ENCODE peak calls at places on chromosomes 12 and 14, in six cellular contexts. Y is sigmoid colon, Z is psoas muscle, L is astrocyte of the spinal cord, R is dorsolateral prefrontal cortex, H is ovary. C is an unnamed sample.

GRCh38 chr12:105617141-105617540 is 286.6 kb downstream of the C12orf75 start:
- DNase-seq in Y (no peak), H (no peak), L (no peak), Z (no peak), R (no peak), C (no peak)

GRCh38 chr14:50666772-50667490 is 1.2 kb downstream of the SAV1 start:
- DNase-seq in H (peak; percentile 65), L (peak; percentile 67), Z (no peak), Y (peak; percentile 78), R (no peak), C (peak; percentile 77)

GRCh38 chr12:53696285-53696654 is 20.4 kb upstream of the ATP5MC2 start:
- DNase-seq in H (peak; percentile 36), Y (no peak), Z (no peak), R (peak; percentile 67), L (peak; percentile 84), C (peak; percentile 90)

GRCh38 chr12:109734219-109735000 is 20.8 kb downstream of the FAM222A start:
- DNase-seq in Z (peak; percentile 39), L (no peak), H (peak; percentile 37), Y (peak; percentile 78), R (peak; percentile 60), C (peak; percentile 45)

GRCh38 chr14:23114669-23115491 is 4.2 kb downstream of the CEBPE start:
- DNase-seq in R (no peak), Z (peak; percentile 66), H (no peak), L (peak; percentile 96), Y (peak; percentile 58), C (peak; percentile 94)

GRCh38 chr12:55659486-55660385 is 23.0 kb downstream of the OR10P1 start:
- DNase-seq in H (peak; percentile 77), L (no peak), R (no peak), Z (no peak), Y (peak; percentile 77), C (peak; percentile 81)

GRCh38 chr12:49655595-49656236 is 32.4 kb downstream of the PRPF40B start:
- DNase-seq in H (no peak), R (no peak), Y (no peak), Z (no peak), L (no peak), C (no peak)

GRCh38 chr12:38138225-38139221 is 178.1 kb upstream of the ALG10B start:
- DNase-seq in H (peak; percentile 79), L (peak; percentile 57), Y (peak; percentile 81), Z (no peak), R (peak; percentile 54), C (peak; percentile 81)

GRCh38 chr14:106129274-106129673 is 602.9 kb downstream of the TMEM121 start:
- DNase-seq in Z (no peak), H (no peak), Y (no peak), R (no peak), L (no peak), C (no peak)

GRCh38 chr12:123891011-123891410 is 81.6 kb downstream of the CCDC92 start:
- DNase-seq in Y (no peak), R (no peak), L (no peak), Z (no peak), H (no peak), C (no peak)

GRCh38 chr12:114673169-114673833 is 10.7 kb downstream of the TBX3 start:
- DNase-seq in Y (peak; percentile 70), L (peak; percentile 89), Z (no peak), H (peak; percentile 66), R (no peak), C (peak; percentile 85)

GRCh38 chr14:104677506-104678332 is 11.7 kb upstream of the INF2 start:
- DNase-seq in L (peak; percentile 85), R (peak; percentile 70), Y (peak; percentile 89), Z (peak; percentile 84), H (peak; percentile 69), C (peak; percentile 80)

GRCh38 chr14:28057286-28058011 is 709.1 kb upstream of the FOXG1 start:
- DNase-seq in H (no peak), L (peak; percentile 23), R (no peak), Y (no peak), Z (no peak), C (peak; percentile 13)

GRCh38 chr12:65603428-65604351 is 220.6 kb upstream of the HMGA2 start:
- DNase-seq in R (no peak), Y (peak; percentile 62), Z (no peak), L (peak; percentile 95), H (peak; percentile 21), C (peak; percentile 87)

GRCh38 chr14:69268763-69269162 is 8.8 kb downstream of the GALNT16 start:
- DNase-seq in Z (no peak), L (peak; percentile 54), R (no peak), Y (no peak), H (no peak), C (peak; percentile 37)

GRCh38 chr14:61429316-61429715 is 107.9 kb downstream of the PRKCH start:
- DNase-seq in H (no peak), Z (no peak), R (no peak), Y (no peak), L (no peak), C (no peak)

GRCh38 chr12:39199371-39199770 is 243.5 kb downstream of the KIF21A start:
- DNase-seq in H (no peak), R (no peak), L (peak; percentile 37), Y (no peak), Z (no peak), C (peak; percentile 37)

GRCh38 chr12:95942106-95942531 is 295 bp downstream of the CCDC38 start:
- DNase-seq in R (no peak), H (no peak), Y (no peak), Z (no peak), L (peak; percentile 3), C (no peak)

DNA sequence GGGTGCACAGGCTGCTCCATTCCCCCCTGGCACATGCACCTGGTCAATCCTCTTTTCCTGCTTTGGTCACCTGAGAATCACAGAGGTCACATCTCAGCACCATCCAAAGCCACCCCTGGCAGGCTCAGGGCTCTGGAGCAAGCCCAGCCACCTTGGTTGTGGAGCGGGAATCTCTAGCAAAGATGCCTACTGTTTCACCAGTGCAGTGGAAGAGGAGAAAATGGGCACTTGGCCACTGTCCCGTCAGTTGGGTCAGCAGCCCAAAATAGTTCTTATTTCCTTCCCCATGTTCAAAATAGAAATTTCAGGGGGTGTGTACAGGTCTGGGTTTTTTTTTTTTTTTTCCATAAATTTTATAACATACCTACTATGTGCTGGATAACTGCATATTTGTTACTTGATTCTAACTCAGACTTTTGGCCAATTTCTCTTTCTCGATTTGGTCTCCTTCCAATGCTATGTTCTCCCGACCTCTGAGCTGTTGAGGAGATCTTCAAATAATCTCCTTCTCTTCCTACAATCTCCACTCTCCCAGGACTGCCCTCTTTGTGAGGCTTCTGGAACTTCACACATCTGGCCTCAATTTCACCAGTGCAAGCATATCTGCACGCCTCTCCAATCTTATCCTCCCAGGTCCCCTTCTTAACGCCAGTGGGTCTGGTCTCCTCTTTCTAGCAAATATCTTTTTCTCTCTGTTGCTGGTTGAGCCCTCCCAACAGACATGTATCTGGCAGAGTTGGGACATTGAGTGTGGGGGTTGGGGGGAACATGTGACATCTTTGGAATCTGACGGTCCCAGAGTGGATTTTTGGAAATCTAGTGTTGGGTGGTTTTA is 18.1 kb downstream of the RTL1 start:
- DNase-seq in Z (peak; percentile 35), H (peak; percentile 24), L (no peak), Y (peak; percentile 19), R (peak; percentile 16), C (no peak)
- TF ChIP-seq CTCF in Z (no peak), H (no peak), L (no peak), Y (no peak), R (no peak), C (no peak)

GRCh38 chr14:100282083-100282350 is 24.2 kb downstream of the SLC25A29 start:
- DNase-seq in R (no peak), Z (no peak), Y (no peak), H (no peak), L (no peak), C (no peak)

GRCh38 chr14:100285913-100286400 is 20.3 kb downstream of the SLC25A29 start:
- DNase-seq in R (no peak), Z (no peak), L (no peak), Y (no peak), H (no peak), C (no peak)

GRCh38 chr14:100285021-100285912 is 21.0 kb downstream of the SLC25A29 start:
- DNase-seq in H (peak; percentile 74), R (no peak), Y (no peak), Z (peak; percentile 86), L (peak; percentile 42), C (peak; percentile 59)

GRCh38 chr14:100282766-100283419 is 23.4 kb downstream of the SLC25A29 start:
- DNase-seq in H (no peak), Z (peak; percentile 23), R (no peak), L (no peak), Y (no peak), C (no peak)

DNA sequence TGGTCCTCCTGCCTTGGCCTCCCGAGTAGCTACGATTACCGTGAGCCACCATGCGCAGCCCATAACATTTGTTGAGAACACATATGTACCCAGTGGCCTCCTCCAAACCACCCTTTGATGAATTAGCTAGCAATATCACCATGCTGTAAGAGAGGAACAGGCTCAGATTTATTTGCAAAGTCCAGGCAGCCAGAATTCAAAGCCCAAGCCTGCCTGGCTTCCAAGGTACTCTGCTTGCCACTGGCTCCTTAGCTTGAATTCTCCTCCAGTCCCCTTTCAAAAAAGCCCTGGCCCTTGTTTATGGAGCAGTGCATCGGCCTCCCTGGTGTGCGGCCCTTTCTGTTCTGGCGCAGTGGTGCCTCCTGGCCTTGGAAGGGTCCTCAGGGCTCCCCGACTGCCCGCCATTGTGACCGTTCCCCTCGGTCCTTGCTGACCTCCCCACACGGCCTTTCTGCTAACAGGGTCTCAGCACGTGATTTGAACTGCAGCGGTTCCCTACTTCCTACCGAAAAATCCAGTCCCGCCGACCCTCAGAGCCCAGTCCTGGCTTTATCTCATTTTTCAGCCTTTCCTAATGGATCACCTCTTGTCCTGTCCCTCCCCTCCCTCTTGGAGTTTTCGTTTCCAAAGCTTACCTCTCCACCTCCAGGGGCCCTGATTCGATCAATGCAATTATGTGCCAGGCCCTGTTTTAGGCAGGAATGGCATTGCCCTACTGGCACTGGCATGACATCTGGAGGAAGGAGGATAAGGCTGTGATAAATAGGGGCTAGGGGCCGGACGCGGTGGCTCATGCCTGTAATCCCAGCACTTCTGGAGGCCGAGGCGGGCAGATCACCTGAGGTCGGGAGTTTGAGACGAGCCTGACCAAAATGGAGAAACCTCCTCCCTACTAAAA is 22.0 kb downstream of the SLC25A29 start:
- DNase-seq in L (no peak), Y (no peak), Z (peak; percentile 44), R (no peak), H (no peak), C (no peak)
- H3K4me3 ChIP-seq in L (peak overlapping the region; percentile 56), Y (peak overlapping the region; percentile 85), Z (peak overlapping the region; percentile 88), R (peak overlapping the region; percentile 92), H (no peak overlapping the region), C (peak overlapping the region; percentile 63)

GRCh38 chr12:41950455-41950854 is 194.2 kb downstream of the GXYLT1 start:
- DNase-seq in Y (no peak), H (no peak), Z (no peak), R (no peak), L (no peak), C (no peak)
- TF ChIP-seq CTCF in Y (no peak), H (no peak), Z (no peak), R (no peak), L (no peak), C (no peak)

GRCh38 chr12:57896437-57897201 is 44.7 kb upstream of the ATP23 start:
- DNase-seq in Z (peak; percentile 85), R (peak; percentile 86), H (peak; percentile 89), L (peak; percentile 75), Y (peak; percentile 92), C (peak; percentile 82)

GRCh38 chr12:57896139-57896436 is 45.3 kb upstream of the ATP23 start:
- DNase-seq in Z (no peak), R (no peak), H (peak; percentile 73), L (peak; percentile 36), Y (no peak), C (peak; percentile 45)

GRCh38 chr12:57897296-57897974 is 43.9 kb upstream of the ATP23 start:
- DNase-seq in R (no peak), Z (no peak), L (no peak), Y (no peak), H (no peak), C (no peak)

GRCh38 chr12:57899010-57899662 is 42.2 kb upstream of the ATP23 start:
- DNase-seq in Z (peak; percentile 83), Y (peak; percentile 86), H (peak; percentile 70), L (peak; percentile 64), R (no peak), C (peak; percentile 53)

GRCh38 chr12:57898308-57898970 is 42.9 kb upstream of the ATP23 start:
- DNase-seq in R (no peak), Y (no peak), Z (no peak), L (peak; percentile 1), H (no peak), C (no peak)
- H3K4me3 ChIP-seq in R (no peak overlapping the region), Y (no peak overlapping the region), Z (peak overlapping the region; percentile 23), L (no peak overlapping the region), H (no peak overlapping the region), C (no peak overlapping the region)

C was measured in fibroblast of pulmonary artery.